ENCODE peak calls at places on chromosome 14, in seven cellular contexts. Z, L, G, E, O, P and C are unnamed samples. For H3K4me1, the result is how much of the 10 kb centered on the place peaks cover.

GRCh38 chr14:99807413-99808132 is 14.4 kb downstream of the EML1 start:
- DNase-seq in Z (no peak), L (no peak), G (no peak), E (peak), O (no peak), P (peak), C (no peak)

GRCh38 chr14:101726295-101726953 is 35.1 kb upstream of the PPP2R5C start:
- DNase-seq in Z (no peak), L (no peak), G (no peak), E (peak), O (no peak), P (no peak), C (no peak)

GRCh38 chr14:100293497-100294212 is 12.6 kb downstream of the SLC25A29 start:
- DNase-seq in Z (no peak), L (no peak), G (no peak), E (no peak), O (no peak), P (no peak), C (no peak)

GRCh38 chr14:65156568-65157366 is 54.5 kb upstream of the MAX start:
- DNase-seq in Z (no peak), L (peak), G (no peak), E (no peak), O (peak), P (no peak), C (peak)

GRCh38 chr14:98137626-98138025 is 1134.4 kb downstream of the BCL11B start:
- DNase-seq in Z (no peak), L (no peak), G (no peak), E (no peak), O (no peak), P (no peak), C (no peak)

GRCh38 chr14:70770490-70770889 is 38.8 kb downstream of the MAP3K9 start:
- DNase-seq in Z (no peak), L (no peak), G (no peak), E (no peak), O (no peak), P (no peak), C (peak)

GRCh38 chr14:94392510-94392935 is 4.1 kb upstream of the SERPINA1 start:
- DNase-seq in Z (no peak), L (peak), G (no peak), E (peak), O (no peak), P (no peak), C (peak)

GRCh38 chr14:94115631-94116030 is 5.1 kb downstream of the IFI27 start:
- DNase-seq in Z (no peak), L (no peak), G (no peak), E (no peak), O (no peak), P (no peak), C (no peak)

GRCh38 chr14:58298477-58298879 is at the start of gene ARID4A:
- DNase-seq in Z (no peak), L (no peak), G (peak), E (no peak), O (no peak), P (no peak), C (peak)

GRCh38 chr14:23692416-23692815 is 56.3 kb downstream of the DHRS2 start:
- DNase-seq in Z (no peak), L (no peak), G (no peak), E (no peak), O (no peak), P (no peak), C (no peak)

GRCh38 chr14:57512221-57512620 is 18.6 kb upstream of the CCDC198 start:
- DNase-seq in Z (no peak), L (no peak), G (no peak), E (no peak), O (no peak), P (no peak), C (no peak)

GRCh38 chr14:23187925-23188324 is 4.5 kb upstream of the SLC7A8 start:
- DNase-seq in Z (no peak), L (no peak), G (peak), E (no peak), O (no peak), P (no peak), C (no peak)

GRCh38 chr14:69571449-69571878 is 3.2 kb downstream of the CCDC177 start:
- DNase-seq in Z (no peak), L (no peak), G (no peak), E (no peak), O (no peak), P (peak), C (no peak)

GRCh38 chr14:20262642-20263128 is 23.6 kb downstream of the OR11H4 start:
- DNase-seq in Z (no peak), L (peak), G (no peak), E (peak), O (peak), P (no peak), C (no peak)

GRCh38 chr14:77372304-77372841 is 4.5 kb downstream of the TMED8 start:
- DNase-seq in Z (peak), L (peak), G (no peak), E (no peak), O (peak), P (no peak), C (no peak)

GRCh38 chr14:100033347-100034052 is 31.7 kb upstream of the EVL start:
- DNase-seq in Z (no peak), L (no peak), G (no peak), E (no peak), O (no peak), P (no peak), C (no peak)

GRCh38 chr14:74867673-74868072 is 8.3 kb downstream of the PROX2 start:
- DNase-seq in Z (no peak), L (peak), G (no peak), E (no peak), O (no peak), P (no peak), C (no peak)

GRCh38 chr14:75206190-75206589 is 29.8 kb upstream of the TMED10 start:
- DNase-seq in Z (no peak), L (no peak), G (no peak), E (no peak), O (no peak), P (no peak), C (no peak)

GRCh38 chr14:98189077-98189476 is 1082.9 kb downstream of the BCL11B start:
- DNase-seq in Z (no peak), L (no peak), G (no peak), E (no peak), O (no peak), P (no peak), C (no peak)

GRCh38 chr14:71725802-71726638 is 206.2 kb upstream of the RGS6 start:
- DNase-seq in Z (no peak), L (peak), G (no peak), E (no peak), O (peak), P (no peak), C (no peak)

GRCh38 chr14:82422186-82422585 is 888.5 kb upstream of the SEL1L start:
- DNase-seq in Z (no peak), L (no peak), G (no peak), E (no peak), O (no peak), P (no peak), C (no peak)

GRCh38 chr14:90384543-90384911 is 12.3 kb upstream of the CALM1 start:
- DNase-seq in Z (no peak), L (peak), G (no peak), E (no peak), O (no peak), P (no peak), C (no peak)

GRCh38 chr14:69317780-69318179 is 57.8 kb downstream of the GALNT16 start:
- DNase-seq in Z (no peak), L (no peak), G (peak), E (no peak), O (no peak), P (no peak), C (no peak)

GRCh38 chr14:24385524-24385923 is 13.3 kb upstream of the NYNRIN start:
- DNase-seq in Z (no peak), L (no peak), G (no peak), E (no peak), O (no peak), P (no peak), C (no peak)

GRCh38 chr14:36035675-36036074 is 140.8 kb downstream of the PTCSC3 start:
- DNase-seq in Z (no peak), L (no peak), G (no peak), E (no peak), O (no peak), P (no peak), C (no peak)

GRCh38 chr14:101402936-101403660 is 158.2 kb upstream of the DIO3 start:
- DNase-seq in Z (no peak), L (no peak), G (no peak), E (no peak), O (no peak), P (no peak), C (no peak)

GRCh38 chr14:92603309-92604257 is 90.0 kb downstream of the RIN3 start:
- DNase-seq in Z (peak), L (peak), G (no peak), E (peak), O (peak), P (no peak), C (peak)

GRCh38 chr14:94132285-94132887 is 3.0 kb upstream of the IFI27L2 start:
- DNase-seq in Z (peak), L (peak), G (peak), E (peak), O (peak), P (peak), C (peak)

GRCh38 chr14:92523752-92524151 is 10.2 kb downstream of the RIN3 start:
- DNase-seq in Z (no peak), L (no peak), G (no peak), E (no peak), O (no peak), P (no peak), C (no peak)

GRCh38 chr14:37565550-37565949 is 29.5 kb downstream of the FOXA1 start:
- DNase-seq in Z (no peak), L (no peak), G (no peak), E (peak), O (no peak), P (no peak), C (no peak)

GRCh38 chr14:65361920-65362319 is 50.6 kb upstream of the FUT8 start:
- DNase-seq in Z (no peak), L (peak), G (no peak), E (no peak), O (peak), P (no peak), C (no peak)

GRCh38 chr14:28536889-28537288 is 229.7 kb upstream of the FOXG1 start:
- DNase-seq in Z (no peak), L (no peak), G (no peak), E (no peak), O (no peak), P (no peak), C (no peak)

GRCh38 chr14:28542040-28542439 is 224.5 kb upstream of the FOXG1 start:
- DNase-seq in Z (no peak), L (no peak), G (no peak), E (no peak), O (no peak), P (no peak), C (peak)
- H3K4me1 ChIP-seq in Z (under half), L (under half), G (under half), E (under half), O (under half), P (under half), C (under half)

DNA sequence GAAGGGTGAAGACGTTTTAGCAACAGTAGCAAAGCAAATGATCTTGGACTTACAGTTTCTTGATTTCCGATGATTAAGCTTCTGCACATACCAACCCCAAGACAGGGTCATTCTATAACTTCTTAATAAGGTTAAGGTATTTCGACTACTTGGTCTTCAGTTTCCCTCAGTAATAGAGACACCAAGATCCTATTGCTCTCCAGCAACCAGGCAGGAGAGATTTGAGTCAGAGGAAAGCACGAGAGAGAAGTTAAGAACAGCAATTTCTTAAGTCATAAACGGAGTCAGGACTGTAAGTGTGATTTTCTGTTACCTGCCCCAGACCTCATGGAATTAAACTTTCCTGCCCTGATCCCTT is 215.6 kb downstream of the TTC8 start:
- DNase-seq in Z (no peak), L (no peak), G (no peak), E (no peak), O (no peak), P (no peak), C (no peak)
- H2BK120ac ChIP-seq in Z (no peak), L (peak), G (no peak), E (no peak), O (no peak), P (no peak), C (no peak)

GRCh38 chr14:104595911-104596450 is 8.6 kb downstream of the TMEM179 start:
- DNase-seq in Z (no peak), L (no peak), G (no peak), E (no peak), O (no peak), P (no peak), C (no peak)
- H3K4me1 ChIP-seq in Z (under half), L (under half), G (under half), E (under half), O (under half), P (under half), C (under half)

DNA sequence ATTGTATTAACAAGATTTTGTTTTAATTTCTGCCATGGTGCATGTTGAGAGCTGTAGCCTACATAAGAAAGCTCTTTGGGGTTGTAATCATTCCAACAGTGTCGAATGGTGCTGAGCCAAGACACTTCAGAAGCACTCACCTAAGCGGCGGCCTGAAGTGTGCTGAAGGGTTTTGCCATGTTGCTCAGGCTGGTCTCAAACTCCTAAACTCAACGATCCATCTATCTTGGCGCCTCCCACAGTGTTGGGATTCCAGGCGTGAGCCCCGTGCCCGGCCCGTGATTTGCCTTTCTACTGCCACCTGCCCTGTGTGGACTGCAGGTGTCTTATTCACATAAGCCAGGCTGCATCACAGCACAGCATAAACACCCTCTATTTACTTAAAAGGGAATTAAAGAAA is 48.9 kb downstream of the AMN start:
- DNase-seq in Z (no peak), L (no peak), G (no peak), E (no peak), O (no peak), P (no peak), C (no peak)
- H2BK120ac ChIP-seq in Z (no peak), L (no peak), G (no peak), E (no peak), O (no peak), P (no peak), C (no peak)

DNA sequence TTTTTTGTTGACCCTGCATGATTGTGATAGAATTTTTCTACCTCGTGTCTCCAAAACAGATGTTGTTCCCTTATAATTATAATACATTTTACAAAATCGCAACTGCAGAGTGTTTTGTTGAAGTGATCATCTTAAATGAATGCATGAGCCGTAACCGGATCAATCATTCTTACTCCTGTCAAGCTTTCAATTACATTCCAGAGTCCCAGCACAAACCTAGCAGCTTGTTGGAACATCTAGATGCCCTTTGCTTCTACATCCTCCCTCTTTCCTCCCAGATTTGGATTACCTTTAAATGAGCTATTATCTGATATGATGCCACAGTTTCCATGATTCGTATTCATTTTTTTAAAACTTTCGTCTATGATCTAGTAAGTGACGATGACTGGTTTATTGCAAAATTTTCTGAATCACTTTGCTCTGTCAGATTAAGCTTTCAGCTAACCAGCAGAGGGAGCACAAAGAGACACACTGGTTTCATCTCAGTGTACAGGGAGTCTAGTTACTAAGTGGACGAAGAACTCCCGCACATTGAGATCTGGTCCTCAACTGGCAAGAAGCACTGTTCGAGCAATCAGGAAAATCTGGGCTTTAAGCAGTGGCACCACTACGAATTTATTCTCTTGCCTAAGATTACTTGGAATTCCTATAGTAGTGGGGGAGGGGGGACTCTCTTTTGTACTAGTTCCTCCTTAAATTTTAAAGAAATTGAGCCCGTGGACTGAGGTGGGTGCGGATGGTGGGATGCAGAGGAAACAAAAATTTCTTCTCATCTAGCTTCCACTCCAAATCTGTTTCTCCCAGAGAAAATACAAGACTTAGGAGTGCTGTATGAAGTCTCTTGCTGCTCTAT is 40.9 kb downstream of the TSHR start:
- DNase-seq in Z (no peak), L (peak), G (no peak), E (peak), O (peak), P (no peak), C (peak)
- H3K4me1 ChIP-seq in Z (under half), L (under half), G (under half), E (under half), O (under half), P (under half), C (under half)

DNA sequence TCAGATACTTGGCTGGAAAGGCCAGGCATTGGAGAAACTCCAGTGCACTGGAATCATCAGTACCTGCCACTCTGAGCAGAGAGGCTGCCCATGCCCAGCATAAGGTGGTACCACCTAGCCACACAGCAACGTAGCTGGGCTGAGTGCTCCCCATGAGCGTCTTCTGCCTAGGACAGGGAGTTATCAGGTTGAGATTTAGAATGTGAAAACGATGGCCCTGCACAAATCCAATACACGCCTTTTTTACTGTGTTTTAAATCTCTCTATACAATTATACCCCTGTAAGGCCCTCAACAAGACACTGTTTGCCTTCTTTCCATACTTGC is 66.7 kb upstream of the PTGR2 start:
- DNase-seq in Z (no peak), L (no peak), G (no peak), E (no peak), O (no peak), P (peak), C (no peak)
- H2BK120ac ChIP-seq in Z (no peak), L (peak), G (no peak), E (no peak), O (peak), P (no peak), C (peak)

GRCh38 chr14:51846631-51847488 is 13.6 kb upstream of the GNG2 start:
- DNase-seq in Z (peak), L (peak), G (peak), E (peak), O (peak), P (peak), C (peak)
- H3K4me1 ChIP-seq in Z (under half), L (under half), G (under half), E (under half), O (under half), P (under half), C (under half)